ENCODE peak calls at places on chromosomes 1 and 21, in eight cellular contexts. U, X, Z, T, I, N, R and V are unnamed samples.

GRCh38 chr1:226806988-226807387 is 63.4 kb upstream of the PSEN2 start:
- DNase-seq in U (no peak), X (no peak), Z (no peak), T (no peak), I (no peak), N (no peak), R (no peak), V (no peak)

GRCh38 chr1:229117664-229118300 is 153.1 kb upstream of the RAB4A start:
- DNase-seq in U (no peak), X (peak; percentile 50), Z (no peak), T (peak; percentile 54), I (no peak), N (no peak), R (no peak), V (no peak)

GRCh38 chr1:154176341-154176740 is 15.6 kb downstream of the TPM3 start:
- DNase-seq in U (no peak), X (no peak), Z (no peak), T (peak; percentile 41), I (peak; percentile 52), N (no peak), R (no peak), V (no peak)

GRCh38 chr1:182299728-182300581 is 91.6 kb downstream of the GLUL start:
- DNase-seq in U (no peak), X (peak; percentile 25), Z (no peak), T (peak; percentile 68), I (no peak), N (peak; percentile 78), R (no peak), V (peak; percentile 16)

GRCh38 chr1:113931456-113931855 is 2.3 kb downstream of the HIPK1 start:
- DNase-seq in U (no peak), X (no peak), Z (no peak), T (peak; percentile 39), I (peak; percentile 21), N (no peak), R (peak; percentile 56), V (no peak)

GRCh38 chr1:228180271-228180987 is 14.8 kb downstream of the IBA57 start:
- DNase-seq in U (no peak), X (no peak), Z (no peak), T (no peak), I (no peak), N (peak; percentile 53), R (peak; percentile 66), V (no peak)

GRCh38 chr1:66436378-66437135 is 97.4 kb upstream of the SGIP1 start:
- DNase-seq in U (peak; percentile 63), X (no peak), Z (no peak), T (no peak), I (peak; percentile 61), N (peak; percentile 54), R (peak; percentile 73), V (peak; percentile 39)

GRCh38 chr21:41600116-41600515 is 92.2 kb upstream of the TMPRSS2 start:
- DNase-seq in U (no peak), X (no peak), Z (no peak), T (no peak), I (no peak), N (peak; percentile 6), R (no peak), V (no peak)

GRCh38 chr1:56404561-56405030 is 174.8 kb downstream of the PLPP3 start:
- DNase-seq in U (no peak), X (no peak), Z (no peak), T (no peak), I (no peak), N (no peak), R (no peak), V (no peak)

GRCh38 chr1:14996133-14997050 is 157.2 kb upstream of the TMEM51 start:
- DNase-seq in U (peak; percentile 67), X (no peak), Z (no peak), T (peak; percentile 52), I (peak; percentile 60), N (peak; percentile 72), R (no peak), V (no peak)

GRCh38 chr21:36260802-36261201 is 59.2 kb upstream of the MORC3 start:
- DNase-seq in U (no peak), X (no peak), Z (no peak), T (no peak), I (no peak), N (no peak), R (peak; percentile 82), V (no peak)

GRCh38 chr21:37424987-37425386 is 58.4 kb downstream of the DYRK1A start:
- DNase-seq in U (no peak), X (no peak), Z (no peak), T (no peak), I (no peak), N (no peak), R (no peak), V (no peak)

GRCh38 chr1:223748405-223748772 is 36.0 kb downstream of the CAPN2 start:
- DNase-seq in U (no peak), X (no peak), Z (no peak), T (peak; percentile 55), I (no peak), N (no peak), R (no peak), V (no peak)
- H3K36me3 ChIP-seq in U (peaks cover 28% of the 10 kb centered on the region), X (no peaks in the 10 kb centered on the region), Z (peaks cover 48% of the 10 kb centered on the region), T (no peaks in the 10 kb centered on the region), I (peaks cover 94% of the 10 kb centered on the region), N (peaks cover 60% of the 10 kb centered on the region), R (no peaks in the 10 kb centered on the region), V (peaks cover 5% of the 10 kb centered on the region)

DNA sequence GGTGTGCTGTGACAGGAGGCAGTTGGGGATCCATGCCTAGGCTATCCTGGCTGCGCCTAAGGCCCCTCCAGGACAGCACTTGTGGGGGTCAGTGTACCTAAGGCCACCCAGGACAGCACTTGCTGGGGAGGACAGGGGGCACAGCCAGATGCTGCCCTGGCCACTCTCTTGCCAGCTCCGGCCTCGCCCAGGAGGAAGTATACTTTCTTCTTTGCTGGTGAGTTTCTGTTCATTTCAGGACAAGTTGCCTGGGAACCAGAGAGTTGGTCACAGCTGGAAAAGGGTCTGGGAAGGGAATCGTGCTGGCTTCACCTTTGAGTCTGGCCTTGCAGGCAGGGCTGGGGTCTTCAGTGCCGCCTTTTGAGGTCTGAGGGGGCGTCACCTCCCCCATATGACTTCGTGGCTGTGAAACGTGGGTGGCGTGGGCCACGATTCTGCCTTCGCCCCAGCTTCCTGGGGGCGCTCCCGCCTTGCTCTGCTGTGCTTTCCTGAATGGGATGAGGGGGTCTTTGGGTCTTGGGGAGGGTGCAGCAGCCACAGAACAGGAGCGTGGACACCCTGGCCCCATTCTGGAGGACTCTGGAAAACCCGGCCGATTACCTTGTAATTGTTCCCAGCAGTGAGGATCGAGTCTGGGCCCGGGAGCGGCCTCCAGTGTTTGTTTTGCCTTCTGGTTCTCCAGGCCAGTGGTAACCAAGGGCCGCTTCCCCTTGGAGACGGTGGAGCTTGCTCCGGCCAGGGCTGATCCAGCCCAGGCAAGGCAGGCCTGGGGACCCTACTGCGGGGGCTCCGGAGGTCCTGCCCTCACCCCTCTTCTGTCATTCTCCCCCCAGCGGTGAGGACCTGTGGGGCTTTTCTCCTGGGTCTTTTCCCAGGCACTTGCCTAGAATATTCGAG is 45.9 kb downstream of the SPSB1 start:
- DNase-seq in U (no peak), X (peak; percentile 53), Z (no peak), T (peak; percentile 58), I (peak; percentile 33), N (no peak), R (no peak), V (no peak)
- H3K27ac ChIP-seq in U (no peak overlapping the region), X (peak overlapping the region; percentile 42), Z (no peak overlapping the region), T (peak overlapping the region; percentile 61), I (no peak overlapping the region), N (peak overlapping the region; percentile 73), R (no peak overlapping the region), V (no peak overlapping the region)

GRCh38 chr1:6624712-6625578 is at the start of gene THAP3:
- DNase-seq in U (peak; percentile 96), X (peak; percentile 85), Z (peak; percentile 85), T (peak; percentile 95), I (peak; percentile 61), N (peak; percentile 97), R (peak; percentile 95), V (no peak)

GRCh38 chr1:6627841-6628545 is 3.3 kb downstream of the THAP3 start:
- DNase-seq in U (no peak), X (no peak), Z (no peak), T (no peak), I (no peak), N (no peak), R (no peak), V (no peak)

GRCh38 chr1:6623269-6623965 is 1.3 kb upstream of the THAP3 start:
- DNase-seq in U (no peak), X (no peak), Z (no peak), T (no peak), I (no peak), N (no peak), R (peak; percentile 78), V (no peak)

GRCh38 chr1:6627031-6627430 is 2.4 kb downstream of the THAP3 start:
- DNase-seq in U (no peak), X (no peak), Z (no peak), T (no peak), I (no peak), N (no peak), R (no peak), V (no peak)

DNA sequence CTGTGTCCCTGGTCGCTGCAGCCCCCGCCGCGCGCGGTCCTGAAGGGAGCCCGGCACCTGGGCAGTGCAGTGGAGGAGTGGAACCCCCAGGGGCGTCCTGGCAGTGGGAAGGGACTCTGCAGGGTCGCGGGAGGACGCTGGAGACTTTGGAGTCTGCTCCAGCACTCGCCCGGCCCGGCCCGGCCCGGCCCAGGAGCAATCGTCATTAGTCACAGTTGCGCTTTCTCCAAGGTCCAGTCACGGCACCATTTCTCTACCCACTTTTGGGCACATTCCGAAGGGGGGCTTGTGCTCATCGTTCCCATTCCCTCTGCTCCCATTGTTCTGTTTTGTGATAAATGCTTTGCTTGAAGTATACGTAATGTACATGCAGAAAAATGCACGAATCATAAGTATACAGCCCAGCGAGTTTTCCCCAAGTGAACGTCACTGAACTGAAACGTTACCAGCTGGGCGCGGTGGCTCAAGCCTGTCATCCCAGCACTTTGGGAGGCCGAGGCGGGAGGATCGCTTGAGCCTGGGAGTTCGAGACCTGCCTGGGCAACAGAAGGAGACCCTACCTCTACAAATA is 996 bp downstream of the THAP3 start:
- DNase-seq in U (no peak), X (no peak), Z (no peak), T (peak; percentile 32), I (peak; percentile 41), N (no peak), R (peak; percentile 56), V (no peak)
- H3K36me3 ChIP-seq in U (peaks cover 20% of the 10 kb centered on the region), X (no peaks in the 10 kb centered on the region), Z (peaks cover 8% of the 10 kb centered on the region), T (no peaks in the 10 kb centered on the region), I (peaks cover 33% of the 10 kb centered on the region), N (peaks cover 70% of the 10 kb centered on the region), R (peaks cover 3% of the 10 kb centered on the region), V (peaks cover 59% of the 10 kb centered on the region)

GRCh38 chr1:162488219-162488618 is 9.4 kb upstream of the UHMK1 start:
- DNase-seq in U (no peak), X (no peak), Z (no peak), T (no peak), I (no peak), N (no peak), R (no peak), V (no peak)
- H3K27ac ChIP-seq in U (no peak overlapping the region), X (no peak overlapping the region), Z (no peak overlapping the region), T (no peak overlapping the region), I (no peak overlapping the region), N (no peak overlapping the region), R (no peak overlapping the region), V (no peak overlapping the region)